ENCODE peak calls at places on chromosomes 12 and 14, in nine cellular contexts. S, G, V, K, F, X, Y, Z and H are unnamed samples.

GRCh38 chr14:81234268-81234667 is 13.5 kb upstream of the GTF2A1 start:
- DNase-seq in G (no peak), X (no peak), K (no peak), F (no peak), S (no peak), V (no peak), Z (no peak), Y (no peak), H (no peak)

GRCh38 chr12:98446060-98446459 is 69.3 kb upstream of the TMPO start:
- DNase-seq in Z (no peak), V (no peak), Y (no peak), S (no peak), X (no peak), G (no peak), F (no peak), K (no peak), H (no peak)

GRCh38 chr14:23299558-23299957 is 3.1 kb downstream of the PPP1R3E start:
- DNase-seq in V (no peak), Z (peak), S (no peak), F (no peak), G (no peak), K (no peak), X (peak), Y (no peak), H (no peak)

GRCh38 chr14:81348086-81348485 is 52.0 kb downstream of the STON2 start:
- DNase-seq in F (no peak), S (no peak), X (no peak), K (no peak), G (no peak), Z (no peak), Y (no peak), V (no peak), H (no peak)

GRCh38 chr14:74886001-74886400 is 4.3 kb downstream of the DLST start:
- DNase-seq in Y (no peak), X (no peak), V (no peak), Z (no peak), S (no peak), F (no peak), G (peak), K (no peak), H (peak)

GRCh38 chr14:99915305-99916090 is 122.3 kb downstream of the EML1 start:
- DNase-seq in S (no peak), K (no peak), V (no peak), Z (no peak), G (no peak), X (no peak), Y (no peak), F (no peak), H (no peak)

GRCh38 chr12:104567832-104568490 is 111.2 kb downstream of the CHST11 start:
- DNase-seq in V (no peak), Y (no peak), K (no peak), S (no peak), X (no peak), F (no peak), G (no peak), Z (peak), H (no peak)

GRCh38 chr12:114625294-114625851 is 58.6 kb downstream of the TBX3 start:
- DNase-seq in K (no peak), F (peak), X (peak), Z (peak), S (no peak), V (no peak), Y (no peak), G (peak), H (peak)

GRCh38 chr14:88095791-88096190 is 90.9 kb downstream of the GPR65 start:
- DNase-seq in F (no peak), V (no peak), K (no peak), S (no peak), X (no peak), G (no peak), Y (no peak), Z (no peak), H (no peak)

GRCh38 chr12:2284321-2284813 is 231.6 kb downstream of the CACNA1C start:
- DNase-seq in F (no peak), G (peak), S (no peak), Y (no peak), K (no peak), Z (no peak), V (no peak), X (no peak), H (no peak)

GRCh38 chr12:14239935-14240872 is 125.3 kb upstream of the ATF7IP start:
- DNase-seq in X (peak), V (no peak), Z (no peak), F (peak), S (no peak), Y (no peak), K (no peak), G (no peak), H (no peak)

GRCh38 chr14:24366664-24367505 is 1.1 kb upstream of the NFATC4 start:
- DNase-seq in K (peak), G (peak), F (peak), X (peak), V (no peak), Z (no peak), Y (peak), S (no peak), H (peak)

GRCh38 chr12:50248406-50248805 is 34.9 kb downstream of the LIMA1 start:
- DNase-seq in V (no peak), X (no peak), K (no peak), Z (no peak), S (no peak), Y (no peak), G (no peak), F (no peak), H (no peak)

GRCh38 chr12:12502813-12503146 is 59.9 kb downstream of the DUSP16 start:
- DNase-seq in X (no peak), V (no peak), Z (no peak), K (no peak), S (no peak), Y (no peak), G (no peak), F (no peak), H (no peak)

GRCh38 chr14:52153939-52154338 is 85.1 kb upstream of the NID2 start:
- DNase-seq in Y (peak), K (no peak), V (no peak), G (no peak), S (no peak), F (no peak), Z (no peak), X (no peak), H (no peak)

GRCh38 chr14:55807059-55807499 is 227.1 kb downstream of the KTN1 start:
- DNase-seq in F (peak), S (no peak), Y (peak), Z (peak), X (no peak), V (peak), K (no peak), G (peak), H (no peak)

GRCh38 chr14:97275276-97275675 is 478.1 kb downstream of the VRK1 start:
- DNase-seq in K (no peak), F (no peak), V (no peak), G (no peak), S (no peak), Y (no peak), Z (no peak), X (no peak), H (no peak)

GRCh38 chr12:117111386-117112267 is 12.4 kb upstream of the TESC start:
- DNase-seq in K (no peak), Z (no peak), S (no peak), F (no peak), V (no peak), Y (no peak), G (no peak), X (no peak), H (no peak)

GRCh38 chr14:24437020-24437735 is 5.4 kb downstream of the SDR39U1 start:
- DNase-seq in V (no peak), Y (no peak), Z (peak), X (no peak), G (no peak), S (no peak), K (no peak), F (no peak), H (no peak)

GRCh38 chr12:22395666-22396065 is 61.2 kb upstream of the ST8SIA1 start:
- DNase-seq in S (no peak), Y (no peak), Z (no peak), V (no peak), F (no peak), X (no peak), K (no peak), G (no peak), H (no peak)

GRCh38 chr12:92146865-92147264 is 1.2 kb upstream of the BTG1 start:
- DNase-seq in F (no peak), X (no peak), K (no peak), G (no peak), Z (no peak), V (no peak), S (no peak), Y (peak), H (no peak)

GRCh38 chr14:20801726-20802125 is 918 bp downstream of the RNASE1 start:
- DNase-seq in X (peak), G (no peak), Y (no peak), F (peak), S (no peak), K (no peak), V (no peak), Z (no peak), H (no peak)

GRCh38 chr14:81162941-81163340 is 57.8 kb downstream of the GTF2A1 start:
- DNase-seq in Z (no peak), V (no peak), Y (no peak), K (no peak), S (no peak), X (no peak), G (no peak), F (no peak), H (no peak)

GRCh38 chr12:44476683-44477082 is 399.4 kb downstream of the NELL2 start:
- DNase-seq in Y (no peak), S (no peak), K (no peak), V (no peak), X (no peak), Z (no peak), F (no peak), G (no peak), H (no peak)

GRCh38 chr14:54420478-54421116 is 20.6 kb downstream of the CNIH1 start:
- DNase-seq in F (peak), G (peak), Z (no peak), X (peak), V (no peak), K (no peak), S (no peak), Y (no peak), H (no peak)

GRCh38 chr14:90576981-90577660 is 180.3 kb downstream of the CALM1 start:
- DNase-seq in Y (no peak), G (no peak), Z (no peak), K (no peak), X (no peak), S (no peak), F (no peak), V (no peak), H (no peak)

GRCh38 chr14:68374682-68375081 is 418.2 kb downstream of the ZFP36L1 start:
- DNase-seq in Z (no peak), G (no peak), F (no peak), S (no peak), X (no peak), Y (no peak), V (no peak), K (no peak), H (no peak)

GRCh38 chr12:4133029-4133428 is 140.5 kb upstream of the CCND2 start:
- DNase-seq in Z (no peak), G (no peak), S (no peak), Y (no peak), F (no peak), V (no peak), K (no peak), X (no peak), H (no peak)

GRCh38 chr12:11719678-11720099 is 70.2 kb downstream of the ETV6 start:
- DNase-seq in F (no peak), K (no peak), X (no peak), Y (no peak), Z (peak), S (peak), G (peak), V (peak), H (peak)

GRCh38 chr12:99257672-99258071 is 389.9 kb upstream of the GARIN6 start:
- DNase-seq in S (no peak), V (no peak), Y (no peak), Z (no peak), X (no peak), F (no peak), G (no peak), K (no peak), H (no peak)

GRCh38 chr12:109741286-109741969 is 27.8 kb downstream of the FAM222A start:
- DNase-seq in F (no peak), K (no peak), V (no peak), Y (no peak), Z (no peak), G (no peak), S (peak), X (no peak), H (no peak)

GRCh38 chr14:100303179-100303578 is 3.1 kb downstream of the SLC25A29 start:
- DNase-seq in Z (no peak), X (peak), S (no peak), V (no peak), F (peak), G (no peak), K (no peak), Y (no peak), H (no peak)

GRCh38 chr14:77245820-77246219 is 25.2 kb downstream of the NGB start:
- DNase-seq in G (no peak), F (no peak), V (no peak), X (peak), S (no peak), K (no peak), Y (no peak), Z (no peak), H (no peak)

GRCh38 chr12:54421873-54422250 is 2.8 kb upstream of the ITGA5 start:
- DNase-seq in X (no peak), S (no peak), K (no peak), V (no peak), Z (no peak), F (no peak), Y (no peak), G (no peak), H (no peak)

GRCh38 chr12:111747333-111747732 is 19.4 kb upstream of the ALDH2 start:
- DNase-seq in Y (no peak), F (no peak), G (no peak), K (no peak), V (no peak), Z (no peak), X (no peak), S (no peak), H (no peak)

GRCh38 chr12:91111366-91112321 is at the start of gene LUM:
- DNase-seq in K (no peak), G (peak), S (no peak), X (peak), Y (no peak), F (peak), Z (no peak), V (no peak), H (peak)

GRCh38 chr12:724194-724855 is 28.1 kb upstream of the WNK1 start:
- DNase-seq in S (no peak), F (no peak), Y (no peak), V (no peak), Z (peak), X (peak), K (no peak), G (no peak), H (no peak)

GRCh38 chr12:110345176-110345651 is 58.3 kb downstream of the ANAPC7 start:
- DNase-seq in V (no peak), X (peak), S (no peak), Y (no peak), F (peak), Z (no peak), G (no peak), K (no peak), H (no peak)

GRCh38 chr14:50335389-50335788 is 23.3 kb downstream of the DMAC2L start:
- DNase-seq in Y (no peak), G (no peak), S (peak), K (peak), X (peak), Z (no peak), V (no peak), F (peak), H (no peak)